ENCODE peak calls at places on chromosome 20, in eight cellular contexts. Y is lower lobe of right lung, C is psoas muscle, E is heart left ventricle, T is left lung, S is uterus, Q is gastrocnemius medialis, O is sigmoid colon. N is an unnamed sample. For H3K36me3, the result is how much of the 10 kb centered on the place peaks cover.

GRCh38 chr20:58714923-58715708 is 22.5 kb downstream of the NPEPL1 start:
- DNase-seq in C (peak), E (peak), T (peak), S (peak), O (peak), Q (no peak), Y (no peak), N (no peak)

GRCh38 chr20:19096847-19097246 is 115.6 kb upstream of the SLC24A3 start:
- DNase-seq in Y (no peak), C (no peak), Q (no peak), S (no peak), E (no peak), T (no peak), O (no peak), N (no peak)

GRCh38 chr20:23047738-23048214 is 1.7 kb downstream of the THBD start:
- DNase-seq in C (peak), O (no peak), E (peak), Y (peak), T (peak), Q (peak), S (no peak), N (no peak)

GRCh38 chr20:43404880-43405279 is 52.8 kb upstream of the SRSF6 start:
- DNase-seq in Y (no peak), S (no peak), E (no peak), O (no peak), T (no peak), C (no peak), Q (no peak), N (no peak)

GRCh38 chr20:24934716-24935115 is 14.4 kb upstream of the CST7 start:
- DNase-seq in Y (no peak), T (no peak), S (no peak), O (no peak), Q (no peak), E (no peak), C (no peak), N (no peak)

GRCh38 chr20:50724851-50725721 is 6.3 kb upstream of the PARD6B start:
- DNase-seq in O (peak), Q (peak), T (peak), E (peak), Y (no peak), S (peak), C (peak), N (peak)

GRCh38 chr20:14604143-14604542 is 266.7 kb upstream of the FLRT3 start:
- DNase-seq in Y (no peak), S (no peak), Q (no peak), T (no peak), E (no peak), C (no peak), O (no peak), N (no peak)

GRCh38 chr20:11553603-11554002 is 364.1 kb upstream of the BTBD3 start:
- DNase-seq in Y (no peak), E (no peak), S (no peak), C (no peak), T (no peak), O (no peak), Q (no peak), N (no peak)

GRCh38 chr20:53972179-53972578 is 98.2 kb downstream of the BCAS1 start:
- DNase-seq in O (no peak), C (no peak), S (no peak), T (no peak), E (no peak), Q (no peak), Y (no peak), N (no peak)

GRCh38 chr20:59006167-59006863 is 739 bp downstream of the CTSZ start:
- DNase-seq in T (no peak), C (peak), E (no peak), O (peak), S (peak), Y (peak), Q (no peak), N (no peak)

GRCh38 chr20:6838181-6838826 is 70.8 kb downstream of the BMP2 start:
- DNase-seq in S (no peak), C (no peak), Y (no peak), T (no peak), Q (no peak), O (no peak), E (no peak), N (no peak)

GRCh38 chr20:16066571-16066970 is 506.7 kb downstream of the KIF16B start:
- DNase-seq in O (no peak), S (no peak), E (no peak), Y (no peak), T (no peak), C (no peak), Q (no peak), N (no peak)

GRCh38 chr20:13464702-13465101 is 174.0 kb downstream of the TASP1 start:
- DNase-seq in E (no peak), T (no peak), S (no peak), Y (no peak), C (no peak), O (no peak), Q (no peak), N (no peak)

GRCh38 chr20:39800111-39800510 is 838.0 kb downstream of the DHX35 start:
- DNase-seq in C (no peak), E (no peak), T (no peak), S (no peak), O (no peak), Q (no peak), Y (no peak), N (no peak)

GRCh38 chr20:5569021-5569420 is 181.2 kb upstream of the SHLD1 start:
- DNase-seq in T (no peak), E (no peak), C (no peak), O (no peak), S (no peak), Y (no peak), Q (no peak), N (no peak)

GRCh38 chr20:14566505-14566904 is 229.1 kb upstream of the FLRT3 start:
- DNase-seq in Q (no peak), S (no peak), E (no peak), Y (no peak), O (no peak), T (no peak), C (no peak), N (no peak)

GRCh38 chr20:47320990-47321805 is 35.3 kb downstream of the ZMYND8 start:
- DNase-seq in T (no peak), Y (no peak), S (no peak), C (no peak), Q (no peak), O (no peak), E (no peak), N (no peak)

GRCh38 chr20:6311097-6311496 is 188.3 kb upstream of the FERMT1 start:
- DNase-seq in T (no peak), E (no peak), Y (no peak), S (no peak), O (no peak), C (no peak), Q (no peak), N (no peak)

GRCh38 chr20:40279390-40279789 is 409.6 kb downstream of the MAFB start:
- DNase-seq in C (no peak), Y (no peak), S (peak), T (no peak), O (peak), E (no peak), Q (peak), N (no peak)

GRCh38 chr20:57654998-57655811 is 35.0 kb upstream of the ZBP1 start:
- DNase-seq in T (peak), E (no peak), Y (peak), O (no peak), C (peak), S (peak), Q (no peak), N (peak)

GRCh38 chr20:49594143-49594928 is 26.4 kb upstream of the PTGIS start:
- DNase-seq in E (peak), Q (peak), C (peak), T (no peak), S (peak), O (peak), Y (no peak), N (no peak)

GRCh38 chr20:46752639-46753235 is 43.3 kb downstream of the SLC2A10 start:
- DNase-seq in S (peak), C (peak), T (peak), Y (peak), E (no peak), O (peak), Q (no peak), N (no peak)

GRCh38 chr20:50517817-50518154 is 7.6 kb downstream of the PTPN1 start:
- DNase-seq in S (no peak), Q (no peak), T (no peak), O (no peak), E (no peak), Y (no peak), C (no peak), N (no peak)

GRCh38 chr20:10113746-10114145 is 79.0 kb downstream of the ANKEF1 start:
- DNase-seq in Y (no peak), T (no peak), O (no peak), E (no peak), C (no peak), Q (no peak), S (no peak), N (no peak)

GRCh38 chr20:49285233-49285668 is 7.4 kb upstream of the ZNFX1 start:
- DNase-seq in Q (no peak), E (no peak), C (no peak), S (no peak), T (no peak), O (no peak), Y (no peak), N (no peak)

GRCh38 chr20:60037120-60037499 is 78.9 kb downstream of the CDH26 start:
- DNase-seq in E (no peak), Y (no peak), S (no peak), Q (no peak), C (no peak), O (no peak), T (no peak), N (no peak)

GRCh38 chr20:57498425-57499400 is 26.2 kb downstream of the CTCFL start:
- DNase-seq in S (no peak), E (no peak), Y (no peak), O (no peak), Q (no peak), T (no peak), C (no peak), N (no peak)

GRCh38 chr20:50415516-50416268 is 94.5 kb upstream of the PTPN1 start:
- DNase-seq in C (peak), E (peak), Y (peak), Q (peak), S (peak), O (peak), T (peak), N (peak)

GRCh38 chr20:58888521-58889333 is 36.2 kb downstream of the GNAS start:
- DNase-seq in O (peak), C (peak), Q (peak), Y (peak), T (peak), S (peak), E (peak), N (peak)

GRCh38 chr20:57736738-57737347 is 27.0 kb upstream of the PMEPA1 start:
- DNase-seq in Q (no peak), S (no peak), Y (peak), C (peak), E (no peak), T (no peak), O (peak), N (no peak)

GRCh38 chr20:36128463-36129176 is 25.9 kb upstream of the EPB41L1 start:
- DNase-seq in E (no peak), T (no peak), Q (no peak), S (no peak), C (no peak), O (no peak), Y (no peak), N (no peak)

GRCh38 chr20:38930242-38930569 is 4.0 kb downstream of the FAM83D start:
- DNase-seq in E (no peak), T (no peak), Y (no peak), O (no peak), S (no peak), C (no peak), Q (no peak), N (no peak)

GRCh38 chr20:51680067-51680749 is 88.0 kb downstream of the ATP9A start:
- DNase-seq in T (no peak), C (no peak), S (no peak), O (no peak), Q (no peak), E (no peak), Y (no peak), N (no peak)

DNA sequence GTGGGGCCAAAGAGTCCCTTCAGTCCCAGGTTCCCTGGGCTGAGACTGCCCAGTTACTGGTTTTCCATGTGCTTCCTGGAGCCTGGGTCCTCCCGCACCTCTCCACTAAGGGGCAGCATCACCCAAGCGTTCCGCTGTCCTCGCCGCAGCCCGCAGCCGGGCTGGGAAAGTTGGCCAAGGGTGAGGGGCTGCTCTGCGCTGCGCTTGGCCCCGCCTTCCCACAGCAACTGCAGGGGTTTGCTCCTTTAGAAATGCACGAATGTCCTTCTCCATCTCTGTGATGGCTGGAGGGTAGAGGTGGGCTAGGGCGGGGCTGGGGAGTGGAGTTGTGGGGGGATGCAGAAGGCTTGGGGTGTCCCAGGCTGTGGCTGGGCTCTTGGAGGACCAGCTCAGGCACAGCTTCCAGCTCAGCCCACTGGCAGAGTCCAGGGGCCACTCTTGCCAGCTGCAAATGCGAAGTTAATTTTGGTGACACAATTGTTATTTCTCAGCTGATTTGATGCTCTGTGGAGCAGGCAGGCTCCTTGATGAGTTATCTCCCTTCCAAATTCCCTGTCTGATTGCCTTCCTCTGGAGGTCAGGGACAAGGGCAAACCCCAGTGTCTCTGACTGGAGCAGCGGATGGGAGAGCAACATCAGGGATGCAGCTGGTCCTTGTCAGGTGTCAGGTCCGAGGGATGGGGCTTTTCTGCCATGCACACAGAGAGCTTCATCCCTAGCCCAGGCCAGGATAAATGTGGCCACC is 63.2 kb downstream of the NOL4L start:
- DNase-seq in T (peak), C (peak), E (peak), S (peak), O (peak), Q (peak), Y (peak), N (no peak)
- TF ChIP-seq CTCF in T (peak), C (peak), E (peak), S (peak), O (peak), Q (peak), Y (peak), N (peak)

DNA sequence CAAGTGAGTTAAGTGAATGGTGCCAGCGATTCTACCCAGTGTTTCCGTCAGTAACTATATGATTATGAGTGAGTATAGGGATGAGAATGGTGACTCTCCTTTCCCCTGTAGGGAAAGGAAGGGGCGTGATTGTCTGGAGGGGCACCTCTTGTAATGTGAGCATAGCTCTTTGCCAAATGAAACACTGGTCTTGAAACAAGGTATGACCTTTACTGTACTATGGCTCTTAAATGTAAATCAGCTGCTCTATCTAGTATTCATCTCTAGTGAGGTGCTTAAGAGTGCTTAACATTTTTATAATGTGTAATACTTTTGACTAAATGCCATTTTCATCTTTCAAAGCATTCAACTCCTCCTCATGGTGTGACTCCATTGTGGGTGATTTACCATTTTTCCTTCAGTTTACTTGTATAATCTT is 11.0 kb downstream of the PANK2 start:
- DNase-seq in T (no peak), Y (no peak), E (no peak), O (no peak), Q (no peak), C (no peak), S (no peak), N (no peak)
- H3K27ac ChIP-seq in T (peak), Y (no peak), E (no peak), O (no peak), Q (no peak), C (no peak), S (no peak), N (no peak)

GRCh38 chr20:20517296-20517695 is 149.4 kb downstream of the INSM1 start:
- DNase-seq in Q (no peak), Y (no peak), S (no peak), O (no peak), C (no peak), T (no peak), E (no peak), N (no peak)
- H3K36me3 ChIP-seq in Q (under half), Y (half or more), S (under half), O (half or more), C (half or more), T (half or more), E (under half), N (under half)

GRCh38 chr20:8540466-8540865 is 408.4 kb downstream of the PLCB1 start:
- DNase-seq in O (no peak), T (no peak), S (no peak), C (no peak), Y (no peak), Q (no peak), E (no peak), N (no peak)
- TF ChIP-seq CTCF in O (no peak), T (no peak), S (no peak), C (no peak), Y (no peak), Q (no peak), E (no peak), N (no peak)

GRCh38 chr20:37693203-37693602 is 627 bp upstream of the CTNNBL1 start:
- DNase-seq in O (no peak), Y (no peak), S (no peak), C (no peak), Q (no peak), E (no peak), T (no peak), N (no peak)
- H3K27ac ChIP-seq in O (peak), Y (no peak), S (peak), C (peak), Q (peak), E (peak), T (peak), N (no peak)

DNA sequence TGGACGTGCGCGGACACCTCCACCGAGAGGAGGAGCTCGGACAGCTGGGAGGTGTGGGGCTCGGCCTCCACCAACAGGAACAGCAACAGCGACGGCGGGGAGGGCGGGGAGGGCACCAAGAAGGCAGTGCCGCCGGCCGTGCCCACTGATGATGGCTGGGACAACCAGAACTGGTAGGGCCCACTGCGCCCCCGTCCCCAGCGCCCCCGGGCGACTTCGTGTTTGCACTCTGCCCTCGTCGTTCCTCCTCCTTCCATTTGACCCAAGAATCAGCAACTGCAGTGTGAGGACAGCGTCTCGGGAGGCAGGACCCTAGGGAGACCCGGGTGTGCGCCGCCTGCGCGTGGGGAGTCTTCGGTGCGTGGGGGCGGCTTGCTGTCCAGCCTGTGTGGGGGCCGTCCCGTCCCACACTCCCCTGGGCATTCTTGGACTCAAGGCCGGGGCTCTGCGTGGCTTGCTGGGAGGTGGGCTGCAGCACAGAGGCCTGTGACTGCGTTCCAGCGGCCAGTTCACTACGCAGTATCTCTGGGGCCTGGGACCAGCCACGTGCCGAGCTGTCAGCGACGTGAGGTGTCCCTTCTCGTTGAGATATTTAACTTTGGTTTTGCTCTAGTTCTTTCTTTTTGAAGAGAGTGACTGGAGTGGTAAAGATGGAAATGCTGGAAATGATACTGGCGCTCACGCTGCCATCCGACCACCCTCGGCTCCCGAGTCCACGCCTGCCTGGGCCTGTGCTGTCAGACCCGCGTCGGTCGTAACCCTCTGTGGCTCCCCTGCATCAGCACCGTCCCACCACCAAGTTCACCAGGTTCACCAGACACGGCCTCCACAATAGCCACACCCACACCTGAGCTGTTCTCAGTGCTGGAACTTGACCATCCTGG is 5.0 kb upstream of the COL20A1 start:
- DNase-seq in O (no peak), C (no peak), T (peak), E (peak), S (no peak), Q (no peak), Y (no peak), N (no peak)
- H3K36me3 ChIP-seq in O (half or more), C (half or more), T (half or more), E (under half), S (under half), Q (under half), Y (half or more), N (under half)

GRCh38 chr20:31566658-31567379 is 38.3 kb upstream of the ID1 start:
- DNase-seq in T (no peak), Y (no peak), O (no peak), S (no peak), E (no peak), C (no peak), Q (no peak), N (no peak)
- TF ChIP-seq CTCF in T (no peak), Y (no peak), O (no peak), S (no peak), E (no peak), C (no peak), Q (no peak), N (no peak)

N was measured in thoracic aorta.